ENCODE peak calls at places on chromosome 4, in six cellular contexts. X, I, N, G, W and L are unnamed samples.

GRCh38 chr4:119971763-119972162 is 94.9 kb downstream of the MAD2L1 start:
- DNase-seq in I (no peak), N (no peak), G (no peak), X (no peak), W (no peak), L (no peak)

GRCh38 chr4:89029591-89029990 is 27.4 kb downstream of the FAM13A start:
- DNase-seq in W (no peak), G (no peak), I (no peak), N (no peak), X (no peak), L (no peak)

GRCh38 chr4:4226606-4227438 is at the start of gene OTOP1:
- DNase-seq in N (no peak), W (no peak), I (no peak), X (no peak), G (no peak), L (no peak)

GRCh38 chr4:182917182-182918043 is at the start of gene DCTD:
- DNase-seq in X (no peak), I (peak; percentile 75), W (peak; percentile 56), G (peak; percentile 62), N (peak; percentile 93), L (peak; percentile 70)

GRCh38 chr4:110197421-110198398 is 705 bp downstream of the ELOVL6 start:
- DNase-seq in I (peak; percentile 30), G (no peak), W (no peak), N (peak; percentile 75), X (no peak), L (peak; percentile 14)

GRCh38 chr4:58688603-58689002 is 1578.4 kb upstream of the IGFBP7 start:
- DNase-seq in I (no peak), N (no peak), G (no peak), X (no peak), W (no peak), L (no peak)

GRCh38 chr4:96194993-96195392 is 355.1 kb downstream of the PDHA2 start:
- DNase-seq in I (no peak), X (no peak), N (no peak), G (no peak), W (no peak), L (no peak)

GRCh38 chr4:55172694-55173287 is 47.4 kb upstream of the KDR start:
- DNase-seq in I (no peak), X (no peak), N (no peak), W (no peak), G (no peak), L (no peak)

GRCh38 chr4:8052160-8052691 is 106.4 kb downstream of the ABLIM2 start:
- DNase-seq in G (no peak), X (no peak), W (no peak), I (no peak), N (no peak), L (no peak)

GRCh38 chr4:175536852-175537453 is 275.1 kb downstream of the GPM6A start:
- DNase-seq in G (no peak), W (peak; percentile 72), I (no peak), X (no peak), N (peak; percentile 82), L (no peak)

GRCh38 chr4:147683172-147683571 is 791 bp downstream of the PRMT9 start:
- DNase-seq in G (no peak), N (peak; percentile 30), I (no peak), W (no peak), X (no peak), L (no peak)

GRCh38 chr4:100289980-100290379 is 99.7 kb upstream of the DDIT4L start:
- DNase-seq in N (no peak), W (peak; percentile 89), X (no peak), G (no peak), I (no peak), L (no peak)

GRCh38 chr4:122765702-122766352 is 33.3 kb downstream of the BBS12 start:
- DNase-seq in N (no peak), G (no peak), I (no peak), X (no peak), W (no peak), L (no peak)

GRCh38 chr4:121375262-121375661 is 5.6 kb downstream of the QRFPR start:
- DNase-seq in N (no peak), G (no peak), I (no peak), X (no peak), W (no peak), L (no peak)

GRCh38 chr4:1384675-1385372 is 21.4 kb downstream of the NKX1-1 start:
- DNase-seq in G (no peak), W (no peak), X (no peak), N (no peak), I (no peak), L (no peak)

GRCh38 chr4:136831553-136831952 is 700.7 kb downstream of the PCDH18 start:
- DNase-seq in W (no peak), G (no peak), N (no peak), X (peak; percentile 15), I (no peak), L (no peak)

GRCh38 chr4:72997409-72997808 is 72.1 kb downstream of the COX18 start:
- DNase-seq in N (no peak), X (no peak), W (no peak), I (no peak), G (no peak), L (no peak)

GRCh38 chr4:11768251-11768972 is 339.7 kb upstream of the HS3ST1 start:
- DNase-seq in I (no peak), G (no peak), N (no peak), W (no peak), X (no peak), L (no peak)

GRCh38 chr4:46506876-46507275 is 116.9 kb upstream of the GABRA2 start:
- DNase-seq in G (no peak), I (no peak), X (no peak), W (no peak), N (no peak), L (no peak)

GRCh38 chr4:72496119-72496518 is 72.9 kb downstream of the ADAMTS3 start:
- DNase-seq in N (no peak), W (no peak), X (no peak), I (no peak), G (no peak), L (no peak)

GRCh38 chr4:120692964-120693363 is 229.6 kb downstream of the PRDM5 start:
- DNase-seq in N (no peak), X (no peak), G (no peak), W (peak; percentile 38), I (no peak), L (no peak)

GRCh38 chr4:11691236-11691635 is 262.5 kb upstream of the HS3ST1 start:
- DNase-seq in G (no peak), I (no peak), X (no peak), N (no peak), W (no peak), L (no peak)

GRCh38 chr4:145614235-145614615 is 5.0 kb upstream of the MMAA start:
- DNase-seq in I (no peak), W (no peak), N (no peak), G (no peak), X (no peak), L (no peak)

GRCh38 chr4:40327340-40327739 is 7.8 kb upstream of the CHRNA9 start:
- DNase-seq in I (no peak), X (no peak), W (no peak), G (no peak), N (no peak), L (no peak)

GRCh38 chr4:165872443-165873297 is at the start of gene TLL1:
- DNase-seq in X (no peak), W (no peak), I (no peak), G (no peak), N (no peak), L (no peak)

GRCh38 chr4:121041307-121042090 is 30.8 kb downstream of the NDNF start:
- DNase-seq in I (no peak), N (no peak), G (no peak), X (no peak), W (no peak), L (no peak)

GRCh38 chr4:22052076-22052475 is 103.5 kb upstream of the KCNIP4 start:
- DNase-seq in X (no peak), N (no peak), W (no peak), I (no peak), G (no peak), L (no peak)

GRCh38 chr4:7410470-7410869 is 24.3 kb downstream of the PSAPL1 start:
- DNase-seq in X (no peak), W (no peak), I (no peak), N (no peak), G (no peak), L (no peak)

GRCh38 chr4:142519342-142519741 is 326.8 kb downstream of the INPP4B start:
- DNase-seq in G (no peak), X (no peak), N (no peak), I (no peak), W (no peak), L (no peak)

GRCh38 chr4:98421106-98421505 is 159.9 kb downstream of the RAP1GDS1 start:
- DNase-seq in G (no peak), X (no peak), I (no peak), N (no peak), W (no peak), L (no peak)

GRCh38 chr4:149980125-149980682 is 98.0 kb upstream of the DCLK2 start:
- DNase-seq in X (no peak), W (no peak), G (no peak), I (no peak), N (no peak), L (no peak)

GRCh38 chr4:145904413-145905177 is 34.0 kb downstream of the ZNF827 start:
- DNase-seq in I (no peak), X (no peak), G (no peak), W (no peak), N (no peak), L (no peak)